ENCODE peak calls at places on chromosomes 7 and 10, in five cellular contexts. One of them, this sample, is unnamed.

GRCh38 chr7:108079291-108080057 is 50.7 kb downstream of the LAMB4 start:
- DNase-seq in GM10248: no peak
- DNase-seq in endothelial cell: no peak
- DNase-seq in brain microvascular endothelial cell: peak; percentile 90
- DNase-seq in thoracic aorta: no peak
- DNase-seq in this sample: no peak

GRCh38 chr7:113796557-113796956 is 122.3 kb downstream of the PPP1R3A start:
- DNase-seq in GM10248: no peak
- DNase-seq in endothelial cell: no peak
- DNase-seq in brain microvascular endothelial cell: peak; percentile 95
- DNase-seq in thoracic aorta: no peak
- DNase-seq in this sample: no peak

GRCh38 chr7:148623586-148624282 is 33.2 kb downstream of the C7orf33 start:
- DNase-seq in GM10248: no peak
- DNase-seq in endothelial cell: no peak
- DNase-seq in brain microvascular endothelial cell: peak; percentile 20
- DNase-seq in thoracic aorta: no peak
- DNase-seq in this sample: no peak

GRCh38 chr10:43076311-43076875 is 476 bp upstream of the RET start:
- DNase-seq in GM10248: no peak
- DNase-seq in endothelial cell: no peak
- DNase-seq in brain microvascular endothelial cell: no peak
- DNase-seq in thoracic aorta: no peak
- DNase-seq in this sample: no peak

GRCh38 chr10:90912176-90912575 is 8.7 kb downstream of the ANKRD1 start:
- DNase-seq in GM10248: no peak
- DNase-seq in endothelial cell: no peak
- DNase-seq in brain microvascular endothelial cell: no peak
- DNase-seq in thoracic aorta: no peak
- DNase-seq in this sample: no peak

GRCh38 chr10:43056568-43057011 is 20.3 kb upstream of the RET start:
- DNase-seq in GM10248: no peak
- DNase-seq in endothelial cell: no peak
- DNase-seq in brain microvascular endothelial cell: no peak
- DNase-seq in thoracic aorta: no peak
- DNase-seq in this sample: peak; percentile 7

GRCh38 chr7:112940314-112940732 is 146.3 kb downstream of the GPR85 start:
- DNase-seq in GM10248: peak; percentile 7
- DNase-seq in endothelial cell: no peak
- DNase-seq in brain microvascular endothelial cell: no peak
- DNase-seq in thoracic aorta: no peak
- DNase-seq in this sample: no peak

GRCh38 chr7:155009570-155010157 is 6.7 kb upstream of the PAXIP1 start:
- DNase-seq in GM10248: no peak
- DNase-seq in endothelial cell: no peak
- DNase-seq in brain microvascular endothelial cell: no peak
- DNase-seq in thoracic aorta: no peak
- DNase-seq in this sample: no peak

GRCh38 chr7:102287082-102287464 is 405 bp downstream of the SH2B2 start:
- DNase-seq in GM10248: no peak
- DNase-seq in endothelial cell: no peak
- DNase-seq in brain microvascular endothelial cell: no peak
- DNase-seq in thoracic aorta: no peak
- DNase-seq in this sample: no peak

GRCh38 chr10:93751832-93752231 is 5.9 kb upstream of the LGI1 start:
- DNase-seq in GM10248: no peak
- DNase-seq in endothelial cell: peak; percentile 33
- DNase-seq in brain microvascular endothelial cell: peak; percentile 49
- DNase-seq in thoracic aorta: no peak
- DNase-seq in this sample: no peak

GRCh38 chr7:90597879-90598278 is 1.8 kb downstream of the CDK14 start:
- DNase-seq in GM10248: no peak
- DNase-seq in endothelial cell: no peak
- DNase-seq in brain microvascular endothelial cell: no peak
- DNase-seq in thoracic aorta: no peak
- DNase-seq in this sample: no peak

GRCh38 chr7:117062300-117062699 is 109.0 kb downstream of the ST7 start:
- DNase-seq in GM10248: no peak
- DNase-seq in endothelial cell: no peak
- DNase-seq in brain microvascular endothelial cell: no peak
- DNase-seq in thoracic aorta: no peak
- DNase-seq in this sample: no peak

GRCh38 chr10:121608669-121609190 is 10.5 kb upstream of the FGFR2 start:
- DNase-seq in GM10248: peak; percentile 79
- DNase-seq in endothelial cell: peak; percentile 63
- DNase-seq in brain microvascular endothelial cell: no peak
- DNase-seq in thoracic aorta: no peak
- DNase-seq in this sample: peak; percentile 27

GRCh38 chr7:97006951-97007861 is 1.9 kb downstream of the DLX6 start:
- DNase-seq in GM10248: no peak
- DNase-seq in endothelial cell: no peak
- DNase-seq in brain microvascular endothelial cell: no peak
- DNase-seq in thoracic aorta: no peak
- DNase-seq in this sample: no peak

GRCh38 chr10:97001183-97001991 is 169.3 kb downstream of the LCOR start:
- DNase-seq in GM10248: no peak
- DNase-seq in endothelial cell: no peak
- DNase-seq in brain microvascular endothelial cell: no peak
- DNase-seq in thoracic aorta: no peak
- DNase-seq in this sample: no peak

GRCh38 chr10:97004591-97004990 is 172.5 kb downstream of the LCOR start:
- DNase-seq in GM10248: no peak
- DNase-seq in endothelial cell: no peak
- DNase-seq in brain microvascular endothelial cell: no peak
- DNase-seq in thoracic aorta: no peak
- DNase-seq in this sample: no peak

GRCh38 chr10:97002670-97003069 is 170.6 kb downstream of the LCOR start:
- DNase-seq in GM10248: no peak
- DNase-seq in endothelial cell: no peak
- DNase-seq in brain microvascular endothelial cell: no peak
- DNase-seq in thoracic aorta: no peak
- DNase-seq in this sample: no peak

GRCh38 chr10:97003804-97004201 is 171.7 kb downstream of the LCOR start:
- DNase-seq in GM10248: no peak
- DNase-seq in endothelial cell: no peak
- DNase-seq in brain microvascular endothelial cell: no peak
- DNase-seq in thoracic aorta: no peak
- DNase-seq in this sample: no peak

GRCh38 chr10:97003151-97003803 is 171.2 kb downstream of the LCOR start:
- DNase-seq in GM10248: no peak
- DNase-seq in endothelial cell: no peak
- DNase-seq in brain microvascular endothelial cell: no peak
- DNase-seq in thoracic aorta: no peak
- DNase-seq in this sample: no peak
- TF ChIP-seq CTCF in GM10248: no peak
- TF ChIP-seq CTCF in endothelial cell: no peak
- TF ChIP-seq CTCF in brain microvascular endothelial cell: no peak
- TF ChIP-seq CTCF in thoracic aorta: no peak
- TF ChIP-seq CTCF in this sample: no peak

DNA sequence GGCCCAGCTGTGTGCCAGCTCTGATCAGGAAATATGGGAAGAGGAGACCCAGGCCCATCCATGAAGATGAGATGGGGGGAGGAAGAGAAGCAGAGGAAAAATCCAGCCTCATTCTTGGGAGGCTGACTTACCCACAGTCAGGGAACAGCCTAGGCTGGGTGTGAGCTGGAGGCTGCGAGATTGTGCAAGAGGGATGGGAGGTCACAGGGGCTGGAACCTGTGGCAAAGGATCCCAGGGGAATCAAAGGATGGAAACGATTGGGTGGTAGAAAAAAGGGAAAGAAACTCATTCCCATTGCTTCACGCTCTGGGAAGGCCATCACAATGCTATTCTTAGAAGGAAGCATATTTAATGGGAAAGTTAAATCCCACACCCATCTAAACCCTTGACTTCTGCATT is 26.7 kb upstream of the CRHR2 start:
- DNase-seq in GM10248: no peak
- DNase-seq in endothelial cell: no peak
- DNase-seq in brain microvascular endothelial cell: no peak
- DNase-seq in thoracic aorta: no peak
- DNase-seq in this sample: no peak
- TF ChIP-seq CTCF in GM10248: no peak
- TF ChIP-seq CTCF in endothelial cell: no peak
- TF ChIP-seq CTCF in brain microvascular endothelial cell: no peak
- TF ChIP-seq CTCF in thoracic aorta: no peak
- TF ChIP-seq CTCF in this sample: no peak

GRCh38 chr7:20993693-20994092 is 207.0 kb upstream of the SP8 start:
- DNase-seq in GM10248: no peak
- DNase-seq in endothelial cell: no peak
- DNase-seq in brain microvascular endothelial cell: no peak
- DNase-seq in thoracic aorta: no peak
- DNase-seq in this sample: no peak

DNA sequence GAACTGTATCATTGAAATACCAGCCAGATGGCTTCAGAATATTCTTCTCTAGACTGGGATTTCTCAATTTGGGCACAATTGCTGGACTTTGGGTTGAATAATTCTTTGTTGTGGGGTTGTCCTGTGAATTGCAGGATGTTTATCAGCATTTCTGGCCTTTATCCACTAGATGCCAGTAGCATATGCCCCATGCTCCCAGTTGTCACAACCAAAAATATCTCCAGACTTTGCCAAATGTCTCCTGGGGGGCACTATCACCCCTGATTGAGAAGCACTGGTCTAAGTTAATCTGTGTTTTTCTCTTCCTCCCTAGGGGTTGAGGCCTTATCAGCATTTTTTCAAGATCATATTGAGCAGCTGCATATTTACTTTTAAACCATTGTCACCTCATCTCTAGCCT is 204.9 kb upstream of the SP8 start:
- DNase-seq in GM10248: no peak
- DNase-seq in endothelial cell: no peak
- DNase-seq in brain microvascular endothelial cell: no peak
- DNase-seq in thoracic aorta: no peak
- DNase-seq in this sample: no peak
- TF ChIP-seq CTCF in GM10248: no peak
- TF ChIP-seq CTCF in endothelial cell: no peak
- TF ChIP-seq CTCF in brain microvascular endothelial cell: no peak
- TF ChIP-seq CTCF in thoracic aorta: no peak
- TF ChIP-seq CTCF in this sample: no peak

GRCh38 chr7:157253850-157254249 is 83.0 kb upstream of the DNAJB6 start:
- DNase-seq in GM10248: no peak
- DNase-seq in endothelial cell: no peak
- DNase-seq in brain microvascular endothelial cell: no peak
- DNase-seq in thoracic aorta: no peak
- DNase-seq in this sample: no peak
- TF ChIP-seq CTCF in GM10248: no peak
- TF ChIP-seq CTCF in endothelial cell: no peak
- TF ChIP-seq CTCF in brain microvascular endothelial cell: no peak
- TF ChIP-seq CTCF in thoracic aorta: no peak
- TF ChIP-seq CTCF in this sample: no peak

GRCh38 chr10:1142596-1142995 is 86.4 kb downstream of the WDR37 start:
- DNase-seq in GM10248: no peak
- DNase-seq in endothelial cell: peak; percentile 30
- DNase-seq in brain microvascular endothelial cell: no peak
- DNase-seq in thoracic aorta: no peak
- DNase-seq in this sample: no peak
- TF ChIP-seq CTCF in GM10248: peak; percentile 13
- TF ChIP-seq CTCF in endothelial cell: peak; percentile 30
- TF ChIP-seq CTCF in brain microvascular endothelial cell: peak; percentile 64
- TF ChIP-seq CTCF in thoracic aorta: no peak
- TF ChIP-seq CTCF in this sample: no peak

DNA sequence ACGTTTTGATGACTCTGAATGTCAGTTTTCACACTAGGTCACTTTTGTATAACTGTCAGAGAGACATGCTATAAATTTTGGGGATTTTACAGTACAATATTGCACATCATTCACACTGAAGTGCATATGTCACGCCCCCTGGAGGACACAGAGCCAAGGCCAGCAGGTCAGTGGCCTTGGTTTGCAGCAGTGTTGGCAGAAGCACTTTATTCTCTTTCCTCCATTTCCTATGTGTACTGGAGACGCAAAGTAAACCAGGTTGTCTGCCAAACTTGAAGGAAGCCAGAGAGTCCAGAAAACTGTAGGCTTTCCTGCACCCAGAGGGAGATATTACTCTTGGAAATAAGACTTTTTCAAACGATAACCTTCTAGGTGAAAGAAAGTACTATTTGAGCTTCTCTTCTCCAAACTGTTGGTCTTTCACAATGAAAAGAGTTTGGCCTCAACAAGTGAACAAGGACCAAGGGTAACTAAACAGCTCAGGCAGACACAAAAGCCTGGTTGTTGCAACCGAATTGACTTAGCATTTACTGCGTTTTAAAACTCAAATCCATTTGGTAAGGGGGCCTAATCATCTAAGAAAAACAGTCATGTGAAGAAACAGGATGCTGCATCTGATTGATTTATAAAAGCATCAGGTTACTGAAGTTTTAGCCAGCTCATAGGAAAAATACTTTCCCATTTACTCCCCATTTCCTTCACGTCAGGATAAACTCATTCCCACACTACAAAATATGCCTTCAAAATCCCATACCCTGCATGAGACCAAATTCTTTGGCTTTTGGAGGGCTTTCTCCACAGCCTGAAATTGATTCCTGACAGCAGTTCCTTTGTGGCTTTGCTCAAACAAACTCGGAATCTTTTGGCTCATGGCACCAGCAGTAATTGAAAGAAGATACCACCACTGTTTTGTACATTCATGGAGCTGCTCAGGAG is 83.0 kb upstream of the SEC61G start:
- DNase-seq in GM10248: no peak
- DNase-seq in endothelial cell: peak; percentile 55
- DNase-seq in brain microvascular endothelial cell: peak; percentile 54
- DNase-seq in thoracic aorta: no peak
- DNase-seq in this sample: no peak
- TF ChIP-seq CTCF in GM10248: peak; percentile 44
- TF ChIP-seq CTCF in endothelial cell: peak; percentile 70
- TF ChIP-seq CTCF in brain microvascular endothelial cell: peak; percentile 68
- TF ChIP-seq CTCF in thoracic aorta: peak; percentile 35
- TF ChIP-seq CTCF in this sample: no peak

DNA sequence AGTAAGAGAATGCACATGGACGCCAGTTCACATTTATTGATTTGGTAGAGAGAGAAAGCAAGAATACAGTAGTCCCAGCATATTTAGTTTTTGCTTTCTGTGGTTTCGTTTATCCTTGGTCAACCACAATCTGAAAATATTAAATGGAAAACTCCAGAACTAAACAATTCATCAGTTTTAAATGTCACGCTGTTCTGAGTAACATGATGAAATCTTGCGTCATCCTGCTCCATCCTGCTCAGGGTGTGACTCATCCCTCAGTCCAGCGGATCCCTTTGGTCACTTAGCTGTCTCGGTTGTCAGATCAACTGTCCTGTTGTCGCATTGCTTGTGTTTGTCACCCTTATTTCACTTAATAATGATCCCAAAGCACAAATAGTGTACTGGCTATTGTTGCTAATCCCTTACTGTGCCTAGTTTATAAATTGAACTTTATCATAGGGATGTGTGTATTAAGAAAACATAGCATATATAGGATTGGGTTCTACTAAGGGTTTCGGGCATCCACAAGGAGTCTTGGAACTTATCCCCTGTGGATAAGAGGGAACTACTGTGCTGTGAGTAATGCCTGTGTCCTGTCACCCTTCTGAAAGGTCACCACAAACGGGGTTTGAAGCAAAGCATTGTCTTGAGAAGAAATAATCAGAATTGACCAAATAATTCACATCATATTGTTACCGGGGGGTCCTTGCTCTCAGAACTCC is 73.6 kb downstream of the OTUD1 start:
- DNase-seq in GM10248: no peak
- DNase-seq in endothelial cell: no peak
- DNase-seq in brain microvascular endothelial cell: peak; percentile 57
- DNase-seq in thoracic aorta: no peak
- DNase-seq in this sample: no peak
- TF ChIP-seq CTCF in GM10248: no peak
- TF ChIP-seq CTCF in endothelial cell: no peak
- TF ChIP-seq CTCF in brain microvascular endothelial cell: no peak
- TF ChIP-seq CTCF in thoracic aorta: no peak
- TF ChIP-seq CTCF in this sample: no peak